ENCODE peak calls at places on chromosomes 1 and 21, in five cellular contexts. Y is GM23338, L is HCT116, P is A549, N is HL-60. T is an unnamed sample.

GRCh38 chr1:18676431-18676830 is 45.8 kb downstream of the PAX7 start:
- DNase-seq in Y (peak), L (no peak), P (no peak), N (no peak), T (no peak)

GRCh38 chr1:47183308-47184089 is 6.3 kb downstream of the PDZK1IP1 start:
- DNase-seq in Y (no peak), L (no peak), P (no peak), N (no peak), T (no peak)

GRCh38 chr1:170192535-170192934 is 46.8 kb downstream of the NTMT2 start:
- DNase-seq in Y (no peak), L (no peak), P (no peak), N (no peak), T (no peak)

GRCh38 chr21:42654179-42654912 is 925 bp downstream of the PDE9A start:
- DNase-seq in Y (peak), L (no peak), P (peak), N (no peak), T (no peak)

GRCh38 chr1:35717911-35718476 is 690 bp downstream of the C1orf216 start:
- DNase-seq in Y (peak), L (peak), P (peak), N (peak), T (no peak)

GRCh38 chr1:32040711-32041110 is 27.0 kb downstream of the KHDRBS1 start:
- DNase-seq in Y (no peak), L (no peak), P (no peak), N (no peak), T (no peak)

GRCh38 chr1:163046071-163046470 is 23.1 kb upstream of the RGS4 start:
- DNase-seq in Y (no peak), L (no peak), P (no peak), N (no peak), T (no peak)

GRCh38 chr1:28887835-28888682 is 26.3 kb upstream of the EPB41 start:
- DNase-seq in Y (peak), L (no peak), P (no peak), N (no peak), T (no peak)

GRCh38 chr1:208162903-208163302 is 81.3 kb downstream of the PLXNA2 start:
- DNase-seq in Y (no peak), L (no peak), P (no peak), N (no peak), T (no peak)

GRCh38 chr1:173469656-173470055 is 7.5 kb upstream of the PRDX6 start:
- DNase-seq in Y (no peak), L (no peak), P (no peak), N (no peak), T (no peak)

GRCh38 chr21:45226540-45227326 is 61.0 kb downstream of the POFUT2 start:
- DNase-seq in Y (no peak), L (no peak), P (no peak), N (no peak), T (no peak)

GRCh38 chr1:103058393-103058792 is 49.9 kb downstream of the COL11A1 start:
- DNase-seq in Y (no peak), L (no peak), P (no peak), N (no peak), T (no peak)

GRCh38 chr1:16926491-16927195 is 4.9 kb downstream of the CROCC start:
- DNase-seq in Y (peak), L (no peak), P (no peak), N (no peak), T (no peak)

GRCh38 chr1:76430532-76430931 is 356.0 kb downstream of the ST6GALNAC3 start:
- DNase-seq in Y (no peak), L (no peak), P (no peak), N (no peak), T (no peak)

GRCh38 chr1:39672551-39672947 is 642 bp upstream of the NT5C1A start:
- DNase-seq in Y (peak), L (no peak), P (peak), N (no peak), T (no peak)

GRCh38 chr1:38891753-38892152 is 10.4 kb upstream of the GJA9 start:
- DNase-seq in Y (peak), L (no peak), P (peak), N (no peak), T (no peak)

GRCh38 chr21:33841561-33841960 is 74.0 kb downstream of the ATP5PO start:
- DNase-seq in Y (no peak), L (no peak), P (no peak), N (no peak), T (no peak)

GRCh38 chr21:36433011-36433709 is 46.8 kb downstream of the CLDN14 start:
- DNase-seq in Y (no peak), L (no peak), P (no peak), N (no peak), T (no peak)

DNA sequence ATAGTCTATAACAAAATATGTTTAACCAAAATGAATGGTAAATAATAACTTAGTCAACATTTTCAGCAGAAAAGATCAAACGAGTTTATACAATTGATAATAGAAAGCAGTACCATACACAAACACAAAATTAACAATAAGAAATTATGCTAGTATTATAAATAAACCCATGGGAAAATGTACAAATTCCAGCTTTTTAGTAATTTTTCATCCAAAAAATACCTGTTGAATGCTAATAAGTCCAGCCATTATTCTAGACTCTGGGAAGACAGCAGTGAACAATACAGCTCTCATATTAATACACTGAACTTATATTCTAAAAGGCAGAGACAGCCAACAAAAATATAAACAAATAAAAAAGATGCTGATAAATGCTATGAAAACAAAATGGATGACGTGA is 66.3 kb downstream of the AKT3 start:
- DNase-seq in Y (no peak), L (no peak), P (no peak), N (no peak), T (no peak)
- TF ChIP-seq REST in Y (no peak), L (no peak), P (no peak), N (no peak), T (no peak)

DNA sequence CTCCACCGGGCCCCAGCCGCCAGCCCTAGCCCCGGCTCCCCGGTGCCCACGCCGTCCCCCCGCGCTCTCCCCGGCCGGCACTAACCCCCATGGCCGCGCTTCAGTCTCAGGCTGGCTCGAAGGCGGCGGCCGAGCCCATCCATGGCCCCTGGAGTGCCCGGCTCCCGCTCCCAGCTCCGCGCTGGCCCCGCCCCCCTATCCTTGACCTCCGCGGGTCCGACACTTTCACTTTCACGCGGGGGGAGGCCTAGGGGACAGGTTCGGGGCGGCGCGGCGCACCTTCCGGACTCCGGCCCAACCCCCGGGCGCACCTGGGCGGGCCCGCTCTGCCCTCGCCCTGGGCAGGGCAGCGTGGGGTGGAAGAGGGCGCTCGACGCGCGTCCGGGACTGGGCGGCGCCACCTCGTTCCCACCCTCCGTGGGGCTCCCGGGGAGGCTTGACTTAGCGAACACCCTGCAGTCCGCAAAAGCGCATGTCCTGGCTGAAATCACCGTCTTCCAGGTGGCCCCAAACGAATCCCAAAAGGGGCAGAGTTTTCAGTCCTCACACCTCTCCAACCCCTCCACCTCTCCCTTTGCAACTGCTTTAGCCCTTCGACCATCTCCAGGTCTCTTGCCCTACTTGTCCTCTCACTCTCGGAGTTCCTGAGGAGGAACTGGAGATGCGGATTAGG is 3.9 kb upstream of the DENND2D start:
- DNase-seq in Y (no peak), L (peak), P (no peak), N (peak), T (no peak)
- TF ChIP-seq REST in Y (no peak), L (no peak), P (no peak), N (no peak), T (no peak)

GRCh38 chr21:32352556-32352955 is 40.3 kb downstream of the URB1 start:
- DNase-seq in Y (no peak), L (no peak), P (no peak), N (no peak), T (no peak)

GRCh38 chr21:32350981-32351380 is 41.8 kb downstream of the URB1 start:
- DNase-seq in Y (no peak), L (no peak), P (no peak), N (no peak), T (no peak)

GRCh38 chr21:32353002-32353711 is 39.7 kb downstream of the URB1 start:
- DNase-seq in Y (no peak), L (no peak), P (no peak), N (no peak), T (no peak)

GRCh38 chr21:32350211-32350980 is 42.4 kb downstream of the URB1 start:
- DNase-seq in Y (no peak), L (no peak), P (no peak), N (no peak), T (no peak)

DNA sequence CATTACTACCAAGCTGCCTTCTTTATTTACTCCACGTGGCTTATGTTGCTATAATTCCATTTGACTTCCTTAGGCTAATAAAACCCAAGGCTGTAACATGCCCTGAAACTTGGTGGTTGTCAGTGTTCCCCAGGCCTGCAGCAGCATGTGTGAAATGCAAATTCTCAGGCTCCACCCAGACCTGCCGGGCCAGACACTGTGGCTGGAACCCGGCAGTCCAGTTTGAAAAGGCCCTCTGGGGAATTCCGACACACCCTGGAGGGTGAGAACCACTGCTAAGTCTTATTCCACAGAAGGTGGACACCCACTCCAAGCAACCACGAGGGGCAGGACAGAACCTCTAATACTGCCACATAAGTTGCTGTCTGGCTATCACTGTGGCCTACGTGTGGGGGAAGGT is 41.4 kb downstream of the URB1 start:
- DNase-seq in Y (no peak), L (no peak), P (no peak), N (no peak), T (no peak)
- TF ChIP-seq REST in Y (no peak), L (no peak), P (no peak), N (no peak), T (no peak)

DNA sequence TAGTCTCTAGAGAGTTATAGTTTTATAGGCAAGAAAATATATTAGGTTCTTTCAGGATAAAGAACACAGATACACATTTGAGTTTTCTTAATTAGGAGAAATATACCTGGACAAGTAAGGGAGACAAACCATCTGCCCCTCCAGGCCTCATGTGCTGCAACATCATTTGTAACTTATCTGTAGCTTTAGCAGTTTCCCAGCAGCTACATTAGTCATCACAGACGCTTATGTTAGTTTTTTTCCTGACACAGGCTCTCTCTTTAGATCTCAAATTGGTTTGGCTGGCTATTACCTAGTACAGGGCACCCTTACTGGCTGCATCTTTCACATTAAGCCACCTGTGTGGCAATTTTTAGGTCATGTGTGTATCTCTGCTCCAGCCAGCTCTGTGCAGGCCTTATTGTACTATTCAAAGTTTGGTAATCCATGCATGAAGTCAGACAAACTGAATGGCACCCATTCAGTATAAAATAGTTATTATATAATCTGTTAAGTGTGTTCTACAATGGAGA is 25.9 kb downstream of the GNPAT start:
- DNase-seq in Y (no peak), L (no peak), P (no peak), N (no peak), T (no peak)
- TF ChIP-seq REST in Y (no peak), L (no peak), P (no peak), N (no peak), T (no peak)

GRCh38 chr1:221998186-221998612 is 256.3 kb upstream of the DUSP10 start:
- DNase-seq in Y (no peak), L (no peak), P (no peak), N (no peak), T (no peak)
- TF ChIP-seq REST in Y (no peak), L (no peak), P (no peak), N (no peak), T (no peak)

DNA sequence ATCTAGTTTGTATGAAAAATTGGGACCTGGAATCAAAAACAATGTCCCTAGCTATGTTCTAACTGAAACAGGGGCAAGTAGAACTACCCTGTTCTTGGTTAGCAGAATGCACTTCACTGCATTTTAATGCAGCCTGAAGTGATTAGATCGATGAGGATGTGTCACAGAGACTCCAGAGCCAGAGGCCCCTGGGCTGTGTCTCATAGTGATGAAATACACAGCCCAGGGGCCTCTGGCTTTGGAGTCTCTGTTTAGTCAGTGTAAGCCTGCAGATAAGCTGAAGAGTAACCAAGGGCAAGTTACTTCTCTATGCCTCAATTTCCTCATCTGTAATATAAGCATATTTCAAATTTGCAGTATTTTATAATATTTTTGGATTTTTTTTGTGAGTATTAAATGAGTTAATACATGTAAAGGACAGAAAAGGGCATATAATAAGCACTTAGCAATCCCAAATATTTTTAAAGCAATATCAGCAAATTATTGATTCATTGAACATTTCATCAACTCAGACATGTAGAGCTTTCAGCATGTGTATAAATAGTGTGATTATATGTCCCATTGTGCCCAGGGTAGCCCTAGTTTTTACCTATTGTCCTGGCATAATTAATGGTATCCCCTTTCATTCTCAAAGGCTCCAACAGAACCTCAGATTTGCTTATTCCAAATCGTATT is 23.5 kb upstream of the APOBEC4 start:
- DNase-seq in Y (no peak), L (no peak), P (no peak), N (no peak), T (no peak)
- TF ChIP-seq REST in Y (no peak), L (no peak), P (no peak), N (no peak), T (no peak)

T was measured in Panc1.